ENCODE peak calls at places on chromosomes 7 and 10, in ten cellular contexts. One of them, this sample, is unnamed.

GRCh38 chr10:24495666-24496065 is 228.0 kb downstream of the ARHGAP21 start:
- DNase-seq in brain microvascular endothelial cell: no peak
- DNase-seq in activated CD4-positive, CD25-positive, alpha-beta regulatory T cell: no peak
- DNase-seq in prostate gland: no peak
- DNase-seq in SHP77: no peak
- DNase-seq in lung microvascular endothelial cell: no peak
- DNase-seq in dermis blood vessel endothelial cell: no peak
- DNase-seq in GM12865: no peak
- DNase-seq in fibroblast of pulmonary artery: no peak
- DNase-seq in fibroblast of mammary gland: no peak
- DNase-seq in this sample: no peak

GRCh38 chr10:16700331-16700730 is 116.9 kb downstream of the RSU1 start:
- DNase-seq in brain microvascular endothelial cell: no peak
- DNase-seq in activated CD4-positive, CD25-positive, alpha-beta regulatory T cell: no peak
- DNase-seq in prostate gland: no peak
- DNase-seq in SHP77: no peak
- DNase-seq in lung microvascular endothelial cell: no peak
- DNase-seq in dermis blood vessel endothelial cell: no peak
- DNase-seq in GM12865: no peak
- DNase-seq in fibroblast of pulmonary artery: no peak
- DNase-seq in fibroblast of mammary gland: no peak
- DNase-seq in this sample: no peak

GRCh38 chr10:47351899-47352815 is 4.0 kb downstream of the RBP3 start:
- DNase-seq in brain microvascular endothelial cell: no peak
- DNase-seq in activated CD4-positive, CD25-positive, alpha-beta regulatory T cell: no peak
- DNase-seq in prostate gland: no peak
- DNase-seq in SHP77: no peak
- DNase-seq in lung microvascular endothelial cell: no peak
- DNase-seq in dermis blood vessel endothelial cell: no peak
- DNase-seq in GM12865: no peak
- DNase-seq in fibroblast of pulmonary artery: no peak
- DNase-seq in fibroblast of mammary gland: no peak
- DNase-seq in this sample: no peak

GRCh38 chr7:51847461-51848134 is 531.0 kb upstream of the COBL start:
- DNase-seq in brain microvascular endothelial cell: no peak
- DNase-seq in activated CD4-positive, CD25-positive, alpha-beta regulatory T cell: no peak
- DNase-seq in prostate gland: no peak
- DNase-seq in SHP77: no peak
- DNase-seq in lung microvascular endothelial cell: no peak
- DNase-seq in dermis blood vessel endothelial cell: no peak
- DNase-seq in GM12865: no peak
- DNase-seq in fibroblast of pulmonary artery: no peak
- DNase-seq in fibroblast of mammary gland: no peak
- DNase-seq in this sample: no peak

GRCh38 chr10:112229901-112230300 is 46.3 kb upstream of the GPAM start:
- DNase-seq in brain microvascular endothelial cell: no peak
- DNase-seq in activated CD4-positive, CD25-positive, alpha-beta regulatory T cell: no peak
- DNase-seq in prostate gland: no peak
- DNase-seq in SHP77: no peak
- DNase-seq in lung microvascular endothelial cell: no peak
- DNase-seq in dermis blood vessel endothelial cell: no peak
- DNase-seq in GM12865: no peak
- DNase-seq in fibroblast of pulmonary artery: no peak
- DNase-seq in fibroblast of mammary gland: no peak
- DNase-seq in this sample: no peak

GRCh38 chr10:88991900-88992237 is 1.3 kb downstream of the FAS start:
- DNase-seq in brain microvascular endothelial cell: no peak
- DNase-seq in activated CD4-positive, CD25-positive, alpha-beta regulatory T cell: no peak
- DNase-seq in prostate gland: no peak
- DNase-seq in SHP77: no peak
- DNase-seq in lung microvascular endothelial cell: no peak
- DNase-seq in dermis blood vessel endothelial cell: no peak
- DNase-seq in GM12865: no peak
- DNase-seq in fibroblast of pulmonary artery: no peak
- DNase-seq in fibroblast of mammary gland: no peak
- DNase-seq in this sample: no peak

GRCh38 chr10:62681211-62681940 is 123.1 kb upstream of the ADO start:
- DNase-seq in brain microvascular endothelial cell: peak; percentile 6
- DNase-seq in activated CD4-positive, CD25-positive, alpha-beta regulatory T cell: no peak
- DNase-seq in prostate gland: no peak
- DNase-seq in SHP77: no peak
- DNase-seq in lung microvascular endothelial cell: no peak
- DNase-seq in dermis blood vessel endothelial cell: no peak
- DNase-seq in GM12865: peak; percentile 96
- DNase-seq in fibroblast of pulmonary artery: no peak
- DNase-seq in fibroblast of mammary gland: peak; percentile 18
- DNase-seq in this sample: peak; percentile 94

GRCh38 chr10:113552014-113552413 is 839 bp upstream of the HABP2 start:
- DNase-seq in brain microvascular endothelial cell: no peak
- DNase-seq in activated CD4-positive, CD25-positive, alpha-beta regulatory T cell: no peak
- DNase-seq in prostate gland: peak; percentile 87
- DNase-seq in SHP77: no peak
- DNase-seq in lung microvascular endothelial cell: no peak
- DNase-seq in dermis blood vessel endothelial cell: no peak
- DNase-seq in GM12865: no peak
- DNase-seq in fibroblast of pulmonary artery: no peak
- DNase-seq in fibroblast of mammary gland: no peak
- DNase-seq in this sample: no peak

GRCh38 chr10:114498413-114499111 is 94.3 kb upstream of the AFAP1L2 start:
- DNase-seq in brain microvascular endothelial cell: no peak
- DNase-seq in activated CD4-positive, CD25-positive, alpha-beta regulatory T cell: no peak
- DNase-seq in prostate gland: no peak
- DNase-seq in SHP77: no peak
- DNase-seq in lung microvascular endothelial cell: no peak
- DNase-seq in dermis blood vessel endothelial cell: no peak
- DNase-seq in GM12865: peak; percentile 79
- DNase-seq in fibroblast of pulmonary artery: no peak
- DNase-seq in fibroblast of mammary gland: no peak
- DNase-seq in this sample: no peak

GRCh38 chr7:15747187-15748111 is 61.0 kb upstream of the MEOX2 start:
- DNase-seq in brain microvascular endothelial cell: no peak
- DNase-seq in activated CD4-positive, CD25-positive, alpha-beta regulatory T cell: no peak
- DNase-seq in prostate gland: no peak
- DNase-seq in SHP77: no peak
- DNase-seq in lung microvascular endothelial cell: no peak
- DNase-seq in dermis blood vessel endothelial cell: no peak
- DNase-seq in GM12865: no peak
- DNase-seq in fibroblast of pulmonary artery: peak; percentile 47
- DNase-seq in fibroblast of mammary gland: peak; percentile 19
- DNase-seq in this sample: no peak

GRCh38 chr7:2796358-2797352 is 47.5 kb downstream of the GNA12 start:
- DNase-seq in brain microvascular endothelial cell: peak; percentile 80
- DNase-seq in activated CD4-positive, CD25-positive, alpha-beta regulatory T cell: no peak
- DNase-seq in prostate gland: no peak
- DNase-seq in SHP77: no peak
- DNase-seq in lung microvascular endothelial cell: peak; percentile 90
- DNase-seq in dermis blood vessel endothelial cell: peak; percentile 86
- DNase-seq in GM12865: no peak
- DNase-seq in fibroblast of pulmonary artery: peak; percentile 99
- DNase-seq in fibroblast of mammary gland: peak; percentile 98
- DNase-seq in this sample: no peak

GRCh38 chr10:69449841-69450240 is 1.4 kb upstream of the TSPAN15 start:
- DNase-seq in brain microvascular endothelial cell: peak; percentile 43
- DNase-seq in activated CD4-positive, CD25-positive, alpha-beta regulatory T cell: no peak
- DNase-seq in prostate gland: no peak
- DNase-seq in SHP77: peak; percentile 33
- DNase-seq in lung microvascular endothelial cell: peak; percentile 80
- DNase-seq in dermis blood vessel endothelial cell: peak; percentile 92
- DNase-seq in GM12865: peak; percentile 73
- DNase-seq in fibroblast of pulmonary artery: peak; percentile 46
- DNase-seq in fibroblast of mammary gland: peak; percentile 66
- DNase-seq in this sample: peak; percentile 65

GRCh38 chr7:93823621-93824020 is 66.9 kb downstream of the TFPI2 start:
- DNase-seq in brain microvascular endothelial cell: no peak
- DNase-seq in activated CD4-positive, CD25-positive, alpha-beta regulatory T cell: no peak
- DNase-seq in prostate gland: no peak
- DNase-seq in SHP77: no peak
- DNase-seq in lung microvascular endothelial cell: no peak
- DNase-seq in dermis blood vessel endothelial cell: no peak
- DNase-seq in GM12865: no peak
- DNase-seq in fibroblast of pulmonary artery: no peak
- DNase-seq in fibroblast of mammary gland: no peak
- DNase-seq in this sample: no peak

GRCh38 chr10:97888641-97889262 is 39.1 kb downstream of the GOLGA7B start:
- DNase-seq in brain microvascular endothelial cell: peak; percentile 32
- DNase-seq in activated CD4-positive, CD25-positive, alpha-beta regulatory T cell: no peak
- DNase-seq in prostate gland: no peak
- DNase-seq in SHP77: peak; percentile 36
- DNase-seq in lung microvascular endothelial cell: peak; percentile 69
- DNase-seq in dermis blood vessel endothelial cell: peak; percentile 19
- DNase-seq in GM12865: no peak
- DNase-seq in fibroblast of pulmonary artery: peak; percentile 4
- DNase-seq in fibroblast of mammary gland: peak; percentile 67
- DNase-seq in this sample: peak; percentile 52

GRCh38 chr7:74002474-74003017 is 25.4 kb upstream of the ELN start:
- DNase-seq in brain microvascular endothelial cell: peak; percentile 56
- DNase-seq in activated CD4-positive, CD25-positive, alpha-beta regulatory T cell: no peak
- DNase-seq in prostate gland: no peak
- DNase-seq in SHP77: no peak
- DNase-seq in lung microvascular endothelial cell: peak; percentile 74
- DNase-seq in dermis blood vessel endothelial cell: peak; percentile 82
- DNase-seq in GM12865: peak; percentile 11
- DNase-seq in fibroblast of pulmonary artery: peak; percentile 69
- DNase-seq in fibroblast of mammary gland: peak; percentile 26
- DNase-seq in this sample: peak; percentile 28

GRCh38 chr10:21617267-21617666 is 83.2 kb downstream of the MLLT10 start:
- DNase-seq in brain microvascular endothelial cell: no peak
- DNase-seq in activated CD4-positive, CD25-positive, alpha-beta regulatory T cell: no peak
- DNase-seq in prostate gland: no peak
- DNase-seq in SHP77: no peak
- DNase-seq in lung microvascular endothelial cell: no peak
- DNase-seq in dermis blood vessel endothelial cell: no peak
- DNase-seq in GM12865: no peak
- DNase-seq in fibroblast of pulmonary artery: no peak
- DNase-seq in fibroblast of mammary gland: peak; percentile 25
- DNase-seq in this sample: no peak

GRCh38 chr10:102455893-102456471 is 4.6 kb upstream of the C10orf95 start:
- DNase-seq in brain microvascular endothelial cell: peak; percentile 87
- DNase-seq in activated CD4-positive, CD25-positive, alpha-beta regulatory T cell: no peak
- DNase-seq in prostate gland: no peak
- DNase-seq in SHP77: no peak
- DNase-seq in lung microvascular endothelial cell: peak; percentile 44
- DNase-seq in dermis blood vessel endothelial cell: no peak
- DNase-seq in GM12865: no peak
- DNase-seq in fibroblast of pulmonary artery: peak; percentile 89
- DNase-seq in fibroblast of mammary gland: peak; percentile 91
- DNase-seq in this sample: no peak

GRCh38 chr7:47652591-47652990 is 70.7 kb upstream of the TNS3 start:
- DNase-seq in brain microvascular endothelial cell: no peak
- DNase-seq in activated CD4-positive, CD25-positive, alpha-beta regulatory T cell: no peak
- DNase-seq in prostate gland: no peak
- DNase-seq in SHP77: no peak
- DNase-seq in lung microvascular endothelial cell: no peak
- DNase-seq in dermis blood vessel endothelial cell: no peak
- DNase-seq in GM12865: no peak
- DNase-seq in fibroblast of pulmonary artery: no peak
- DNase-seq in fibroblast of mammary gland: no peak
- DNase-seq in this sample: no peak

GRCh38 chr7:14687777-14688176 is 214.8 kb downstream of the DGKB start:
- DNase-seq in brain microvascular endothelial cell: peak; percentile 64
- DNase-seq in activated CD4-positive, CD25-positive, alpha-beta regulatory T cell: no peak
- DNase-seq in prostate gland: no peak
- DNase-seq in SHP77: no peak
- DNase-seq in lung microvascular endothelial cell: no peak
- DNase-seq in dermis blood vessel endothelial cell: no peak
- DNase-seq in GM12865: no peak
- DNase-seq in fibroblast of pulmonary artery: peak; percentile 29
- DNase-seq in fibroblast of mammary gland: no peak
- DNase-seq in this sample: no peak

GRCh38 chr7:149816794-149817193 is 21.4 kb upstream of the ZNF862 start:
- DNase-seq in brain microvascular endothelial cell: no peak
- DNase-seq in activated CD4-positive, CD25-positive, alpha-beta regulatory T cell: no peak
- DNase-seq in prostate gland: no peak
- DNase-seq in SHP77: no peak
- DNase-seq in lung microvascular endothelial cell: no peak
- DNase-seq in dermis blood vessel endothelial cell: no peak
- DNase-seq in GM12865: no peak
- DNase-seq in fibroblast of pulmonary artery: no peak
- DNase-seq in fibroblast of mammary gland: no peak
- DNase-seq in this sample: no peak

GRCh38 chr7:48390381-48391327 is 219.4 kb downstream of the ABCA13 start:
- DNase-seq in brain microvascular endothelial cell: no peak
- DNase-seq in activated CD4-positive, CD25-positive, alpha-beta regulatory T cell: no peak
- DNase-seq in prostate gland: no peak
- DNase-seq in SHP77: peak; percentile 40
- DNase-seq in lung microvascular endothelial cell: no peak
- DNase-seq in dermis blood vessel endothelial cell: no peak
- DNase-seq in GM12865: no peak
- DNase-seq in fibroblast of pulmonary artery: no peak
- DNase-seq in fibroblast of mammary gland: no peak
- DNase-seq in this sample: no peak

GRCh38 chr10:70560511-70560931 is 42.0 kb downstream of the PRF1 start:
- DNase-seq in brain microvascular endothelial cell: no peak
- DNase-seq in activated CD4-positive, CD25-positive, alpha-beta regulatory T cell: no peak
- DNase-seq in prostate gland: no peak
- DNase-seq in SHP77: no peak
- DNase-seq in lung microvascular endothelial cell: no peak
- DNase-seq in dermis blood vessel endothelial cell: no peak
- DNase-seq in GM12865: no peak
- DNase-seq in fibroblast of pulmonary artery: no peak
- DNase-seq in fibroblast of mammary gland: no peak
- DNase-seq in this sample: no peak

GRCh38 chr7:158120751-158121150 is 466.9 kb downstream of the PTPRN2 start:
- DNase-seq in brain microvascular endothelial cell: no peak
- DNase-seq in activated CD4-positive, CD25-positive, alpha-beta regulatory T cell: no peak
- DNase-seq in prostate gland: no peak
- DNase-seq in SHP77: no peak
- DNase-seq in lung microvascular endothelial cell: no peak
- DNase-seq in dermis blood vessel endothelial cell: no peak
- DNase-seq in GM12865: no peak
- DNase-seq in fibroblast of pulmonary artery: no peak
- DNase-seq in fibroblast of mammary gland: no peak
- DNase-seq in this sample: no peak

GRCh38 chr7:12719141-12719919 is 31.9 kb downstream of the ARL4A start:
- DNase-seq in brain microvascular endothelial cell: peak; percentile 55
- DNase-seq in activated CD4-positive, CD25-positive, alpha-beta regulatory T cell: no peak
- DNase-seq in prostate gland: peak; percentile 48
- DNase-seq in SHP77: no peak
- DNase-seq in lung microvascular endothelial cell: peak; percentile 83
- DNase-seq in dermis blood vessel endothelial cell: peak; percentile 69
- DNase-seq in GM12865: no peak
- DNase-seq in fibroblast of pulmonary artery: peak; percentile 80
- DNase-seq in fibroblast of mammary gland: peak; percentile 92
- DNase-seq in this sample: peak; percentile 4

GRCh38 chr7:157431951-157432540 is 95.2 kb downstream of the DNAJB6 start:
- DNase-seq in brain microvascular endothelial cell: no peak
- DNase-seq in activated CD4-positive, CD25-positive, alpha-beta regulatory T cell: no peak
- DNase-seq in prostate gland: no peak
- DNase-seq in SHP77: no peak
- DNase-seq in lung microvascular endothelial cell: no peak
- DNase-seq in dermis blood vessel endothelial cell: no peak
- DNase-seq in GM12865: no peak
- DNase-seq in fibroblast of pulmonary artery: no peak
- DNase-seq in fibroblast of mammary gland: no peak
- DNase-seq in this sample: no peak

GRCh38 chr10:127964644-127965043 is 57.7 kb downstream of the PTPRE start:
- DNase-seq in brain microvascular endothelial cell: no peak
- DNase-seq in activated CD4-positive, CD25-positive, alpha-beta regulatory T cell: no peak
- DNase-seq in prostate gland: no peak
- DNase-seq in SHP77: no peak
- DNase-seq in lung microvascular endothelial cell: no peak
- DNase-seq in dermis blood vessel endothelial cell: no peak
- DNase-seq in GM12865: no peak
- DNase-seq in fibroblast of pulmonary artery: no peak
- DNase-seq in fibroblast of mammary gland: no peak
- DNase-seq in this sample: no peak

GRCh38 chr10:126041804-126042231 is 145.5 kb downstream of the FANK1 start:
- DNase-seq in brain microvascular endothelial cell: peak; percentile 90
- DNase-seq in activated CD4-positive, CD25-positive, alpha-beta regulatory T cell: peak; percentile 71
- DNase-seq in prostate gland: peak; percentile 15
- DNase-seq in SHP77: peak; percentile 65
- DNase-seq in lung microvascular endothelial cell: peak; percentile 98
- DNase-seq in dermis blood vessel endothelial cell: peak; percentile 97
- DNase-seq in GM12865: peak; percentile 95
- DNase-seq in fibroblast of pulmonary artery: peak; percentile 89
- DNase-seq in fibroblast of mammary gland: no peak
- DNase-seq in this sample: peak; percentile 86

GRCh38 chr7:46725838-46726237 is 804.8 kb upstream of the IGFBP3 start:
- DNase-seq in brain microvascular endothelial cell: no peak
- DNase-seq in activated CD4-positive, CD25-positive, alpha-beta regulatory T cell: no peak
- DNase-seq in prostate gland: no peak
- DNase-seq in SHP77: no peak
- DNase-seq in lung microvascular endothelial cell: peak; percentile 3
- DNase-seq in dermis blood vessel endothelial cell: peak; percentile 48
- DNase-seq in GM12865: no peak
- DNase-seq in fibroblast of pulmonary artery: peak; percentile 65
- DNase-seq in fibroblast of mammary gland: peak; percentile 74
- DNase-seq in this sample: no peak